ENCODE peak calls at places on chromosomes 4 and X, in five cellular contexts. One of them, this sample, is unnamed.

GRCh38 chr4:82745173-82745842 is 53.3 kb downstream of the SCD5 start:
- DNase-seq in pancreas: no peak
- DNase-seq in neuronal stem cell: peak; percentile 14
- DNase-seq in cardiac fibroblast: no peak
- DNase-seq in AG10803: peak; percentile 38
- DNase-seq in this sample: no peak

GRCh38 chr4:7721984-7722551 is 217.6 kb downstream of the AFAP1 start:
- DNase-seq in pancreas: no peak
- DNase-seq in neuronal stem cell: no peak
- DNase-seq in cardiac fibroblast: peak; percentile 33
- DNase-seq in AG10803: no peak
- DNase-seq in this sample: no peak

GRCh38 chr4:128483816-128484215 is 196.2 kb upstream of the PGRMC2 start:
- DNase-seq in pancreas: no peak
- DNase-seq in neuronal stem cell: no peak
- DNase-seq in cardiac fibroblast: peak; percentile 49
- DNase-seq in AG10803: peak; percentile 84
- DNase-seq in this sample: peak; percentile 4

GRCh38 chr4:183522821-183523220 is 18.0 kb downstream of the ING2 start:
- DNase-seq in pancreas: no peak
- DNase-seq in neuronal stem cell: no peak
- DNase-seq in cardiac fibroblast: no peak
- DNase-seq in AG10803: no peak
- DNase-seq in this sample: no peak

GRCh38 chr4:166594326-166594946 is 639.9 kb downstream of the SPOCK3 start:
- DNase-seq in pancreas: no peak
- DNase-seq in neuronal stem cell: peak; percentile 47
- DNase-seq in cardiac fibroblast: peak; percentile 56
- DNase-seq in AG10803: peak; percentile 2
- DNase-seq in this sample: peak; percentile 17

GRCh38 chr4:25161599-25161960 is 1.3 kb upstream of the SEPSECS start:
- DNase-seq in pancreas: no peak
- DNase-seq in neuronal stem cell: no peak
- DNase-seq in cardiac fibroblast: no peak
- DNase-seq in AG10803: no peak
- DNase-seq in this sample: no peak

GRCh38 chr4:577499-578450 is 1.7 kb upstream of the TMEM271 start:
- DNase-seq in pancreas: no peak
- DNase-seq in neuronal stem cell: peak; percentile 37
- DNase-seq in cardiac fibroblast: peak; percentile 8
- DNase-seq in AG10803: peak; percentile 4
- DNase-seq in this sample: no peak

GRCh38 chr4:39025552-39026085 is 6.6 kb downstream of the TMEM156 start:
- DNase-seq in pancreas: no peak
- DNase-seq in neuronal stem cell: no peak
- DNase-seq in cardiac fibroblast: peak; percentile 79
- DNase-seq in AG10803: no peak
- DNase-seq in this sample: no peak

GRCh38 chr4:16794816-16795445 is 103.5 kb downstream of the LDB2 start:
- DNase-seq in pancreas: peak; percentile 67
- DNase-seq in neuronal stem cell: peak; percentile 56
- DNase-seq in cardiac fibroblast: peak; percentile 68
- DNase-seq in AG10803: peak; percentile 58
- DNase-seq in this sample: peak; percentile 22

GRCh38 chr4:76445911-76446310 is 10.9 kb downstream of the SHROOM3 start:
- DNase-seq in pancreas: no peak
- DNase-seq in neuronal stem cell: no peak
- DNase-seq in cardiac fibroblast: no peak
- DNase-seq in AG10803: no peak
- DNase-seq in this sample: no peak

GRCh38 chr4:44544158-44544557 is 95.5 kb upstream of the KCTD8 start:
- DNase-seq in pancreas: no peak
- DNase-seq in neuronal stem cell: no peak
- DNase-seq in cardiac fibroblast: no peak
- DNase-seq in AG10803: no peak
- DNase-seq in this sample: no peak

GRCh38 chr4:76948441-76949292 is 885 bp upstream of the SEPTIN11 start:
- DNase-seq in pancreas: peak; percentile 83
- DNase-seq in neuronal stem cell: peak; percentile 82
- DNase-seq in cardiac fibroblast: peak; percentile 79
- DNase-seq in AG10803: peak; percentile 81
- DNase-seq in this sample: no peak

GRCh38 chrX:154047266-154047665 is 27.6 kb upstream of the IRAK1 start:
- DNase-seq in pancreas: no peak
- DNase-seq in neuronal stem cell: no peak
- DNase-seq in cardiac fibroblast: peak; percentile 64
- DNase-seq in AG10803: no peak
- DNase-seq in this sample: no peak

DNA sequence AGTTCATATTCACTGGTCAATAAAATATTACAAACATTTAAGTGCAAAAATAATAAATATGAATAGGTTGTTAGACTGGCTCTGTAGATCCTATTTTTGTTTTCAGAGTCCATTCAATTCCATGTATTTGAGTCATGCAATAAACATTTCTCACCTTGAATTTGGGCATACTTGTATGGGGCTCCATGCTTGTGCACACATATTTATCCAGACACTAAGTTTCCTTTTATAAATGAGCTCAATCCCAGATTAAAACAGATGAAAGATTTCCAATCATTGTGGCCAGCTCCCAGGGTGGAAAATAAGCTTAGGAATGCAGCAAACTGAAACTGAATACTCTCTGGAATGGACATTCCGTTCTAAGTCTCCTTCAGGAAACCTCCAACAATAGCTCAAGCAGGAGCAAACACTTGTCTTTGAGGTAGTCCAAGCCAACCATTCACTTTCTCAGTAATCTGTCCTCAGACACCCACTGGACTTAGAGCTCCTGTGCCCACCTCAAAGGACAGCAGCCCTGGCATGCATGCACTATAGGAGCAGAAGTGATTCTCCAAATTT is 16.4 kb downstream of the DMD start:
- DNase-seq in pancreas: no peak
- DNase-seq in neuronal stem cell: no peak
- DNase-seq in cardiac fibroblast: peak; percentile 61
- DNase-seq in AG10803: no peak
- DNase-seq in this sample: no peak
- H3K4me3 ChIP-seq in pancreas: no peak overlapping the region
- H3K4me3 ChIP-seq in neuronal stem cell: no peak overlapping the region
- H3K4me3 ChIP-seq in cardiac fibroblast: peak overlapping the region; percentile 18
- H3K4me3 ChIP-seq in AG10803: no peak overlapping the region
- H3K4me3 ChIP-seq in this sample: no peak overlapping the region

GRCh38 chrX:31423575-31424284 is 351.9 kb upstream of the FTHL17 start:
- DNase-seq in pancreas: no peak
- DNase-seq in neuronal stem cell: no peak
- DNase-seq in cardiac fibroblast: peak; percentile 78
- DNase-seq in AG10803: peak; percentile 68
- DNase-seq in this sample: peak; percentile 24
- H3K4me3 ChIP-seq in pancreas: no peak overlapping the region
- H3K4me3 ChIP-seq in neuronal stem cell: no peak overlapping the region
- H3K4me3 ChIP-seq in cardiac fibroblast: peak overlapping the region; percentile 11
- H3K4me3 ChIP-seq in AG10803: peak overlapping the region; percentile 20
- H3K4me3 ChIP-seq in this sample: no peak overlapping the region

GRCh38 chrX:140712413-140713173 is 3.0 kb downstream of the LINC00632 start:
- DNase-seq in pancreas: peak; percentile 70
- DNase-seq in neuronal stem cell: peak; percentile 48
- DNase-seq in cardiac fibroblast: peak; percentile 75
- DNase-seq in AG10803: peak; percentile 34
- DNase-seq in this sample: peak; percentile 56
- H3K4me3 ChIP-seq in pancreas: no peak overlapping the region
- H3K4me3 ChIP-seq in neuronal stem cell: no peak overlapping the region
- H3K4me3 ChIP-seq in cardiac fibroblast: no peak overlapping the region
- H3K4me3 ChIP-seq in AG10803: no peak overlapping the region
- H3K4me3 ChIP-seq in this sample: peak overlapping the region; percentile 22

DNA sequence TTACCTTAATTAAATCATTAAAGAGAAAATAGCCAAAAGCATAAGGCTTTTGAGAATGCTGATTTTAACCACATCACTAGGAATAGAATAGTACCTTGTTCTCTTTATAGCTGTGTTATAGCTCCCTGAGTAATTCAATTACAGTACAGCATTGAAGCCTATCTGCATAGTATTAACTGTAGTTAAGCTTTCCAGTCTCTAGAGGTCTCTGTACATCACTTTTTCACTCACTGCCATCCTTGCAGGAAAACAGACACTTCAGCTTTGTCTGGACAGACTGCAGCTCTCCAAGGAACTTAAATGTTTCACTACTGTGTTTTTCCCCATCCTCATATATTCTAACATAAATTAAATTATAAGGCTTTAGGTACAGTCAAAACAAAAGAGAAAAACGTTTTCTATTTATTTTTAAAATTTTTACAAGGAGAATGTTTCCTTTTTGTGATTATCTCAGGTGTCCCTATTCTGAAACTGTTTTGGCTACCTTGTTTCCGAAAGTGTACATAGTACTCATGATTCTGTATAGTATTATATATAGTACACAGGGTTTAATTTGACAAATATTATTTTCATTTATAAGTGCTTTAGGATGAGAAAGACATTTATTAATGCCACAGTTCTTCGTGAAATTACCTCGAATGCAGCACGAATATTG is 407.9 kb downstream of the PCDH18 start:
- DNase-seq in pancreas: no peak
- DNase-seq in neuronal stem cell: peak; percentile 31
- DNase-seq in cardiac fibroblast: peak; percentile 82
- DNase-seq in AG10803: peak; percentile 82
- DNase-seq in this sample: peak; percentile 21
- H3K4me3 ChIP-seq in pancreas: no peak overlapping the region
- H3K4me3 ChIP-seq in neuronal stem cell: no peak overlapping the region
- H3K4me3 ChIP-seq in cardiac fibroblast: peak overlapping the region; percentile 55
- H3K4me3 ChIP-seq in AG10803: peak overlapping the region; percentile 57
- H3K4me3 ChIP-seq in this sample: no peak overlapping the region

GRCh38 chrX:119990409-119990994 is 47.0 kb upstream of the NKAP start:
- DNase-seq in pancreas: peak; percentile 66
- DNase-seq in neuronal stem cell: no peak
- DNase-seq in cardiac fibroblast: no peak
- DNase-seq in AG10803: no peak
- DNase-seq in this sample: no peak
- H3K4me3 ChIP-seq in pancreas: peak overlapping the region; percentile 4
- H3K4me3 ChIP-seq in neuronal stem cell: peak overlapping the region; percentile 66
- H3K4me3 ChIP-seq in cardiac fibroblast: no peak overlapping the region
- H3K4me3 ChIP-seq in AG10803: no peak overlapping the region
- H3K4me3 ChIP-seq in this sample: no peak overlapping the region

GRCh38 chr4:113825272-113825671 is 63.7 kb upstream of the CAMK2D start:
- DNase-seq in pancreas: no peak
- DNase-seq in neuronal stem cell: no peak
- DNase-seq in cardiac fibroblast: no peak
- DNase-seq in AG10803: no peak
- DNase-seq in this sample: peak; percentile 81
- H3K4me3 ChIP-seq in pancreas: no peak overlapping the region
- H3K4me3 ChIP-seq in neuronal stem cell: no peak overlapping the region
- H3K4me3 ChIP-seq in cardiac fibroblast: no peak overlapping the region
- H3K4me3 ChIP-seq in AG10803: no peak overlapping the region
- H3K4me3 ChIP-seq in this sample: no peak overlapping the region

This sample was measured in Jurkat, Clone E6-1.